ENCODE peak calls at places on chromosomes 3 and 15, in seven cellular contexts. D, K, J, C, S, G and A are unnamed samples.

GRCh38 chr3:178436773-178437172 is 99.5 kb upstream of the KCNMB2 start:
- DNase-seq in D (peak; percentile 21), K (peak; percentile 58), J (no peak), C (no peak), S (no peak), G (no peak), A (no peak)

GRCh38 chr3:140341213-140341612 is 336.7 kb upstream of the TRIM42 start:
- DNase-seq in D (no peak), K (no peak), J (no peak), C (no peak), S (peak; percentile 50), G (no peak), A (no peak)

GRCh38 chr3:123344941-123345594 is 103.8 kb downstream of the ADCY5 start:
- DNase-seq in D (no peak), K (no peak), J (no peak), C (peak; percentile 6), S (no peak), G (peak; percentile 62), A (no peak)

GRCh38 chr3:71323558-71323957 is 260.0 kb downstream of the FOXP1 start:
- DNase-seq in D (no peak), K (no peak), J (no peak), C (no peak), S (no peak), G (no peak), A (no peak)

GRCh38 chr15:91412529-91412928 is 312.5 kb downstream of the SV2B start:
- DNase-seq in D (no peak), K (no peak), J (no peak), C (no peak), S (no peak), G (no peak), A (no peak)

GRCh38 chr3:12187448-12188327 is 29.0 kb upstream of the TIMP4 start:
- DNase-seq in D (peak; percentile 46), K (peak; percentile 75), J (no peak), C (no peak), S (peak; percentile 34), G (peak; percentile 72), A (no peak)

GRCh38 chr15:100250166-100250800 is 91.5 kb downstream of the ADAMTS17 start:
- DNase-seq in D (no peak), K (no peak), J (no peak), C (no peak), S (no peak), G (peak; percentile 58), A (no peak)

GRCh38 chr15:45126535-45127158 is 3.0 kb downstream of the DUOXA1 start:
- DNase-seq in D (peak; percentile 58), K (peak; percentile 28), J (no peak), C (peak; percentile 53), S (no peak), G (no peak), A (peak; percentile 39)

GRCh38 chr3:131794766-131795381 is 239.9 kb downstream of the CPNE4 start:
- DNase-seq in D (peak; percentile 8), K (peak; percentile 67), J (peak; percentile 28), C (peak; percentile 57), S (no peak), G (no peak), A (peak; percentile 58)

GRCh38 chr3:37542772-37543449 is 318.8 kb upstream of the CTDSPL start:
- DNase-seq in D (no peak), K (no peak), J (no peak), C (no peak), S (no peak), G (no peak), A (no peak)

GRCh38 chr3:190070623-190071347 is 49.9 kb downstream of the P3H2 start:
- DNase-seq in D (no peak), K (no peak), J (no peak), C (no peak), S (no peak), G (no peak), A (no peak)

GRCh38 chr15:48345516-48345915 is 14.3 kb downstream of the DUT start:
- DNase-seq in D (no peak), K (no peak), J (no peak), C (no peak), S (no peak), G (no peak), A (no peak)

GRCh38 chr3:55467099-55467498 is 20.0 kb downstream of the WNT5A start:
- DNase-seq in D (no peak), K (peak; percentile 49), J (no peak), C (no peak), S (no peak), G (no peak), A (no peak)

GRCh38 chr3:84904819-84905555 is 53.8 kb upstream of the CADM2 start:
- DNase-seq in D (no peak), K (no peak), J (no peak), C (peak; percentile 18), S (no peak), G (no peak), A (peak; percentile 4)

GRCh38 chr15:76198456-76199105 is 112.7 kb downstream of the ETFA start:
- DNase-seq in D (no peak), K (no peak), J (no peak), C (no peak), S (no peak), G (no peak), A (no peak)

GRCh38 chr3:100155105-100155504 is 40.8 kb upstream of the FILIP1L start:
- DNase-seq in D (no peak), K (peak; percentile 21), J (no peak), C (no peak), S (no peak), G (no peak), A (no peak)

GRCh38 chr15:73949496-73949895 is 23.2 kb downstream of the LOXL1 start:
- DNase-seq in D (no peak), K (no peak), J (no peak), C (no peak), S (no peak), G (peak; percentile 61), A (no peak)

GRCh38 chr3:47266709-47267489 is 15.7 kb downstream of the KIF9 start:
- DNase-seq in D (no peak), K (peak; percentile 97), J (no peak), C (no peak), S (peak; percentile 63), G (peak; percentile 70), A (no peak)

GRCh38 chr3:196524527-196524926 is 9.4 kb upstream of the SMCO1 start:
- DNase-seq in D (no peak), K (peak; percentile 21), J (no peak), C (peak; percentile 15), S (no peak), G (no peak), A (no peak)

GRCh38 chr3:27326211-27326948 is 42.8 kb downstream of the NEK10 start:
- DNase-seq in D (no peak), K (peak; percentile 95), J (no peak), C (no peak), S (peak; percentile 25), G (no peak), A (no peak)

GRCh38 chr3:136685882-136686281 is 66.3 kb downstream of the STAG1 start:
- DNase-seq in D (no peak), K (no peak), J (no peak), C (no peak), S (no peak), G (no peak), A (no peak)

GRCh38 chr3:57227930-57228733 is 603 bp downstream of the APPL1 start:
- DNase-seq in D (peak; percentile 55), K (peak; percentile 74), J (peak; percentile 65), C (peak; percentile 27), S (peak; percentile 54), G (peak; percentile 74), A (peak; percentile 38)

GRCh38 chr3:9826815-9827574 is 16.8 kb downstream of the RPUSD3 start:
- DNase-seq in D (no peak), K (no peak), J (peak; percentile 36), C (peak; percentile 61), S (peak; percentile 25), G (no peak), A (peak; percentile 38)

GRCh38 chr3:13496879-13497278 is 16.8 kb downstream of the HDAC11 start:
- DNase-seq in D (no peak), K (no peak), J (no peak), C (no peak), S (no peak), G (no peak), A (no peak)

GRCh38 chr3:13497386-13497785 is 17.3 kb downstream of the HDAC11 start:
- DNase-seq in D (no peak), K (no peak), J (no peak), C (no peak), S (no peak), G (peak; percentile 31), A (no peak)

GRCh38 chr3:13495921-13496723 is 16.0 kb downstream of the HDAC11 start:
- DNase-seq in D (peak; percentile 72), K (peak; percentile 84), J (peak; percentile 86), C (peak; percentile 70), S (peak; percentile 69), G (peak; percentile 88), A (peak; percentile 84)

GRCh38 chr3:13500133-13500885 is 20.2 kb downstream of the HDAC11 start:
- DNase-seq in D (no peak), K (no peak), J (peak; percentile 52), C (peak; percentile 54), S (no peak), G (peak; percentile 65), A (peak; percentile 64)

GRCh38 chr3:13498354-13499060 is 18.4 kb downstream of the HDAC11 start:
- DNase-seq in D (no peak), K (no peak), J (no peak), C (no peak), S (no peak), G (peak; percentile 58), A (no peak)
- TF ChIP-seq CTCF in D (no peak), K (no peak), J (no peak), C (no peak), S (no peak), G (no peak), A (no peak)

DNA sequence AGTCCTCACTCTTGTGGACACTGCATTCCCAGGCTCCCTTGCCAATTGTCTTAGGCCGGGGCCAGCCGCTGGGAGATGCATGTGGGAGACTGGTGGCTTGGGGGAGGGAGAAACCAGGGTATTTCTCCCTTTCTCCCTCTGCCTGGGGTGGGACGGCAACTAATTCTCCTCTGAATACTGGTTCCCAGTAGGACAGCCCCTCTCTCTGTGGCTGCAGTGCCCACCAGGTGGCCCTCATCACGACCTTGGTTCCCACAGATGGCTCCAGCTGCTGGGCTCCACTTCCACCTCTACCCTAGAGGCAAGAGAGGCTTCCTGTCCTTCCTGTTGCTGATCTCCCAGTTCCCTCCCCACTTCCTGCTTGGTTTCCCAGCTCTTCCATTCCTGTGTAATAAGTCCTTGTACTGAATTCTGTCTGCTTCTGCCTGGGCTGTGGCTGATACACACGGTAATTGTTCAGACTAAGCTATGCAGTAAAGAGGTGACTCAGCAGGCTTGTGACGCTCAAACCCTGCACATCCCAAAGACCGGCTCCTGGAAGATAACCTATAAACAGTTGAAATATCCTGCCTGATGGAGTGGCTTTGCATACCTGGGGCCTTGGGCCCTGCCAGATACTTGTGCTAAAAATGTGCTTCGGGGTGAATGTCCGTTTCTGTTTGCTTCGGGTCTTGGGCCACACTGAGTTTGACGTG is 20.4 kb upstream of the COPG1 start:
- DNase-seq in D (no peak), K (peak; percentile 80), J (no peak), C (peak; percentile 16), S (no peak), G (no peak), A (peak; percentile 39)
- TF ChIP-seq CTCF in D (no peak), K (peak; percentile 7), J (no peak), C (peak; percentile 18), S (no peak), G (no peak), A (no peak)

GRCh38 chr3:75042941-75043340 is 428.5 kb upstream of the CNTN3 start:
- DNase-seq in D (no peak), K (no peak), J (no peak), C (no peak), S (no peak), G (no peak), A (no peak)
- TF ChIP-seq CTCF in D (no peak), K (no peak), J (no peak), C (no peak), S (no peak), G (no peak), A (no peak)

GRCh38 chr15:98648654-98649537 is 557 bp downstream of the IGF1R start:
- DNase-seq in D (peak; percentile 68), K (peak; percentile 66), J (peak; percentile 69), C (peak; percentile 47), S (peak; percentile 49), G (peak; percentile 78), A (peak; percentile 49)
- TF ChIP-seq CTCF in D (no peak), K (peak; percentile 28), J (no peak), C (peak; percentile 16), S (no peak), G (no peak), A (no peak)